ENCODE peak calls at places on chromosomes 7 and 10, in eight cellular contexts. H is neural progenitor cell; T is activated CD4-positive, alpha-beta T cell treated with anti-CD3 and anti-CD28 coated beads, Interleukin-2, amount 50 U/mL, for 24 hours; J is activated T-helper 1 cell treated with Interleukin-2 at 50 U/mL for 16 hours; W is activated CD8-positive, alpha-beta memory T cell treated with anti-CD3 and anti-CD28 coated beads, Interleukin-2, amount 50 U/mL, for 48 hours; M is NT2/D1; N is GM04503; P is nephron progenitor cell. I is an unnamed sample.
A peak's percentile ranks its signal among the peaks of the same experiment; 100 is the strongest.

GRCh38 chr7:76074972-76075370 is 27.1 kb downstream of the MDH2 start:
- DNase-seq in H (no peak), T (no peak), J (no peak), W (no peak), M (no peak), N (no peak), P (no peak), I (no peak)

GRCh38 chr10:93149761-93150160 is 76.1 kb downstream of the CYP26A1 start:
- DNase-seq in H (no peak), T (no peak), J (no peak), W (no peak), M (no peak), N (no peak), P (no peak), I (no peak)

GRCh38 chr10:124296813-124297788 is 121.6 kb downstream of the OAT start:
- DNase-seq in H (no peak), T (no peak), J (no peak), W (peak; percentile 15), M (no peak), N (no peak), P (no peak), I (no peak)

GRCh38 chr10:129545257-129545656 is 78.2 kb downstream of the MGMT start:
- DNase-seq in H (no peak), T (no peak), J (no peak), W (no peak), M (no peak), N (no peak), P (no peak), I (no peak)

GRCh38 chr10:110141747-110142625 is 65.4 kb upstream of the MXI1 start:
- DNase-seq in H (no peak), T (no peak), J (no peak), W (no peak), M (no peak), N (no peak), P (no peak), I (no peak)

GRCh38 chr10:32950457-32951109 is 7.4 kb downstream of the ITGB1 start:
- DNase-seq in H (peak; percentile 50), T (no peak), J (no peak), W (no peak), M (no peak), N (no peak), P (no peak), I (no peak)

GRCh38 chr7:51261950-51262795 is 54.4 kb downstream of the COBL start:
- DNase-seq in H (no peak), T (no peak), J (no peak), W (no peak), M (no peak), N (no peak), P (no peak), I (no peak)

GRCh38 chr7:30074422-30075030 is 46.3 kb downstream of the PLEKHA8 start:
- DNase-seq in H (peak; percentile 31), T (no peak), J (no peak), W (no peak), M (peak; percentile 13), N (no peak), P (no peak), I (no peak)

GRCh38 chr10:13971586-13972475 is 358.9 kb downstream of the FRMD4A start:
- DNase-seq in H (no peak), T (no peak), J (no peak), W (no peak), M (no peak), N (no peak), P (no peak), I (no peak)

GRCh38 chr10:84783909-84784308 is 455.5 kb downstream of the CCSER2 start:
- DNase-seq in H (no peak), T (no peak), J (no peak), W (no peak), M (no peak), N (no peak), P (no peak), I (no peak)

GRCh38 chr7:121394709-121395140 is 1.4 kb downstream of the FAM3C start:
- DNase-seq in H (no peak), T (no peak), J (no peak), W (no peak), M (no peak), N (no peak), P (no peak), I (no peak)

I was measured in effector memory CD4-positive, alpha-beta T cell.